ENCODE peak calls at places on chromosomes 3 and 15, in four cellular contexts. L is fibroblast of mammary gland, U is heart right ventricle, C is GM12878. O is an unnamed sample.

GRCh38 chr3:142735462-142735861 is 11.6 kb downstream of the TRPC1 start:
- DNase-seq in L (no peak), U (no peak), C (no peak), O (no peak)

GRCh38 chr3:187702507-187703033 is at the start of gene RTP2:
- DNase-seq in L (no peak), U (no peak), C (no peak), O (no peak)

GRCh38 chr3:126621171-126621570 is 33.8 kb downstream of the TXNRD3 start:
- DNase-seq in L (peak; percentile 69), U (peak; percentile 41), C (no peak), O (no peak)

GRCh38 chr15:100732359-100733055 is 130.1 kb downstream of the ASB7 start:
- DNase-seq in L (no peak), U (no peak), C (no peak), O (no peak)

GRCh38 chr15:43977072-43977884 is 150.5 kb downstream of the WDR76 start:
- DNase-seq in L (no peak), U (no peak), C (peak; percentile 63), O (no peak)

GRCh38 chr3:46660543-46661523 is 32.6 kb downstream of the ALS2CL start:
- DNase-seq in L (no peak), U (peak; percentile 65), C (no peak), O (no peak)

GRCh38 chr3:143171656-143172055 is 52.1 kb downstream of the CHST2 start:
- DNase-seq in L (peak; percentile 56), U (no peak), C (no peak), O (no peak)

GRCh38 chr3:38141952-38142273 is 3.5 kb downstream of the MYD88 start:
- DNase-seq in L (no peak), U (no peak), C (no peak), O (no peak)

GRCh38 chr3:22315925-22316324 is 564.9 kb upstream of the ZNF385D start:
- DNase-seq in L (peak; percentile 40), U (no peak), C (no peak), O (no peak)

GRCh38 chr3:155362808-155363689 is 69.6 kb upstream of the STRIT1 start:
- DNase-seq in L (no peak), U (no peak), C (no peak), O (no peak)

GRCh38 chr15:90201150-90201943 is at the start of gene SEMA4B:
- DNase-seq in L (peak; percentile 17), U (peak; percentile 77), C (no peak), O (peak; percentile 65)

GRCh38 chr15:71495381-71495780 is 315.0 kb upstream of the NR2E3 start:
- DNase-seq in L (no peak), U (no peak), C (no peak), O (no peak)

GRCh38 chr3:183579967-183580720 is 24.6 kb upstream of the KLHL6 start:
- DNase-seq in L (peak; percentile 45), U (peak; percentile 16), C (no peak), O (no peak)

GRCh38 chr3:184659797-184660301 is 52.0 kb downstream of the MAGEF1 start:
- DNase-seq in L (no peak), U (peak; percentile 37), C (no peak), O (no peak)

GRCh38 chr3:194058189-194058571 is 77.8 kb upstream of the HES1 start:
- DNase-seq in L (peak; percentile 41), U (peak; percentile 64), C (no peak), O (peak; percentile 53)

GRCh38 chr3:142489572-142490323 is 41.9 kb upstream of the XRN1 start:
- DNase-seq in L (peak; percentile 8), U (no peak), C (no peak), O (no peak)

GRCh38 chr15:31457161-31457560 is 130.5 kb downstream of the KLF13 start:
- DNase-seq in L (peak; percentile 83), U (no peak), C (no peak), O (no peak)

GRCh38 chr3:4993276-4994143 is 14.3 kb downstream of the BHLHE40 start:
- DNase-seq in L (peak; percentile 23), U (no peak), C (no peak), O (no peak)

GRCh38 chr3:55658297-55659022 is 171.4 kb upstream of the WNT5A start:
- DNase-seq in L (no peak), U (no peak), C (peak; percentile 40), O (no peak)

GRCh38 chr3:190205739-190206138 is 85.0 kb upstream of the P3H2 start:
- DNase-seq in L (peak; percentile 86), U (no peak), C (peak; percentile 42), O (no peak)

GRCh38 chr3:146521356-146521755 is 23.1 kb downstream of the PLSCR1 start:
- DNase-seq in L (no peak), U (no peak), C (no peak), O (no peak)

GRCh38 chr3:105108823-105109222 is 257.9 kb upstream of the ALCAM start:
- DNase-seq in L (no peak), U (no peak), C (no peak), O (no peak)

GRCh38 chr3:111269782-111270181 is 198.2 kb downstream of the NECTIN3 start:
- DNase-seq in L (no peak), U (no peak), C (no peak), O (no peak)

GRCh38 chr3:146308222-146308621 is 57.3 kb upstream of the PLSCR4 start:
- DNase-seq in L (peak; percentile 77), U (no peak), C (no peak), O (no peak)

GRCh38 chr15:92005154-92005553 is 151.6 kb downstream of the SLCO3A1 start:
- DNase-seq in L (no peak), U (no peak), C (no peak), O (no peak)

GRCh38 chr3:14452676-14453367 is 50.4 kb downstream of the SLC6A6 start:
- DNase-seq in L (peak; percentile 98), U (peak; percentile 87), C (no peak), O (no peak)

GRCh38 chr3:185549651-185550111 is 2.7 kb downstream of the LIPH start:
- DNase-seq in L (no peak), U (no peak), C (no peak), O (no peak)

GRCh38 chr3:46662771-46663551 is 30.5 kb downstream of the ALS2CL start:
- DNase-seq in L (peak; percentile 51), U (no peak), C (no peak), O (peak; percentile 37)

GRCh38 chr3:33980252-33980651 is 181.8 kb downstream of the PDCD6IP start:
- DNase-seq in L (peak; percentile 85), U (no peak), C (peak; percentile 11), O (no peak)

GRCh38 chr3:157261000-157261399 is 101.1 kb upstream of the CCNL1 start:
- DNase-seq in L (peak; percentile 58), U (no peak), C (no peak), O (no peak)

GRCh38 chr3:157259825-157260224 is 99.9 kb upstream of the CCNL1 start:
- DNase-seq in L (no peak), U (no peak), C (no peak), O (no peak)

GRCh38 chr3:157257101-157257500 is 97.2 kb upstream of the CCNL1 start:
- DNase-seq in L (no peak), U (no peak), C (no peak), O (no peak)

DNA sequence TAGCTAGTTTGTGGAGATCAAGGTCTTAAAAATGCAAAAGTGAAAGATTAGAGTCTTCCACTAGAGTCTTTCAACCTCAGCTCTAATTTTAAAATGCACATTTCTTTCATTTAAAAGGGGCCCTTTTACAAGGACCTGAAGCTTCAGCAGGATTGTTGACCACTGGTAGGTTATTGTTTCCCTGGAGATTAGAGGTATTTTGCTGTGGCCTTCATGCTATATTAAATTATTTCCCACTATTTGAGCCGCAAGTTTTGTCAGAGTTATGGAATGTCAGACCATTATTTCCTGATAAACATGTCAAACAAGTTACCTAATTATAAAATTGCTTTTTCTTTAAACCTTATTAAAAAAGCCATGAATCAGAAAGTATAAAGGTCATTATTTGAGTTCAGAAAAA is 103.1 kb upstream of the CCNL1 start:
- DNase-seq in L (no peak), U (no peak), C (no peak), O (no peak)
- TF ChIP-seq CTCF in L (no peak), U (no peak), C (no peak), O (no peak)

DNA sequence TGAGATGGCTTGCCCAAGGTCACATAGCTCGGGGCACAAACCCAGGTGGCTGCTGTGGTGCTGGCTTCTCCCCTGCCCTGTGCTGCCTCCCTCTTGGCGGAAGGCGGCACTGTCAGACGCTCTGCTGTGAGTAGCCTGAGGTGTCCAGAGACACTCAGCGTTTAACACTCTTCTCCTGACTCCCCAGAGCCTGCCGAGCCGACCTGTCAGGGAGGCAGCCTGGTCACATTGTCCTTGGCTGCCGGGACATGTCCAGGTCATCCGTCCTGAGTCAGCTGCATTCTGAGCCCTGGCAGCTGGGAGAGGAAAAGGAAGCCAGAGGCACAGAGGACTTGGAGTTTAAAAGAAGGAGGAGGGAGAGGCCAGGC is 4.7 kb downstream of the LMAN1L start:
- DNase-seq in L (no peak), U (peak; percentile 58), C (no peak), O (no peak)
- TF ChIP-seq CTCF in L (no peak), U (peak; percentile 23), C (no peak), O (no peak)

GRCh38 chr15:48855501-48856440 is 22.2 kb upstream of the EID1 start:
- DNase-seq in L (peak; percentile 68), U (no peak), C (no peak), O (no peak)
- TF ChIP-seq CTCF in L (peak; percentile 73), U (peak; percentile 49), C (no peak), O (no peak)

GRCh38 chr3:377158-377561 is 180.6 kb downstream of the CHL1 start:
- DNase-seq in L (peak; percentile 62), U (no peak), C (no peak), O (no peak)
- TF ChIP-seq CTCF in L (peak; percentile 59), U (peak; percentile 29), C (peak; percentile 33), O (no peak)